ENCODE peak calls at places on chromosome 18, in six cellular contexts. R, B, X, O, T and Q are unnamed samples.

GRCh38 chr18:59718108-59719057 is 21.2 kb upstream of the CCBE1 start:
- DNase-seq in R (peak; percentile 80), B (no peak), X (no peak), O (no peak), T (no peak), Q (no peak)

GRCh38 chr18:57923606-57924005 is 120.4 kb upstream of the NEDD4L start:
- DNase-seq in R (no peak), B (no peak), X (no peak), O (no peak), T (no peak), Q (no peak)

GRCh38 chr18:23487738-23488625 is 15.3 kb upstream of the RMC1 start:
- DNase-seq in R (peak; percentile 66), B (no peak), X (no peak), O (peak; percentile 37), T (peak; percentile 62), Q (no peak)

GRCh38 chr18:26919656-26920055 is 54.1 kb upstream of the AQP4 start:
- DNase-seq in R (no peak), B (no peak), X (no peak), O (no peak), T (no peak), Q (no peak)

GRCh38 chr18:13256444-13257305 is 38.1 kb downstream of the LDLRAD4 start:
- DNase-seq in R (no peak), B (no peak), X (no peak), O (no peak), T (no peak), Q (no peak)

GRCh38 chr18:12741351-12741750 is 38.5 kb downstream of the PSMG2 start:
- DNase-seq in R (peak; percentile 99), B (no peak), X (no peak), O (no peak), T (no peak), Q (no peak)

GRCh38 chr18:32104516-32104915 is 12.8 kb downstream of the RNF138 start:
- DNase-seq in R (no peak), B (no peak), X (no peak), O (no peak), T (no peak), Q (no peak)

GRCh38 chr18:25353080-25353479 is 1.1 kb upstream of the ZNF521 start:
- DNase-seq in R (no peak), B (no peak), X (no peak), O (no peak), T (no peak), Q (no peak)

GRCh38 chr18:79988925-79989361 is 580 bp upstream of the TXNL4A start:
- DNase-seq in R (no peak), B (no peak), X (peak; percentile 45), O (no peak), T (no peak), Q (no peak)

GRCh38 chr18:79944126-79944731 is 7.2 kb downstream of the SLC66A2 start:
- DNase-seq in R (no peak), B (no peak), X (peak; percentile 65), O (no peak), T (no peak), Q (no peak)

GRCh38 chr18:36663312-36663711 is 165.5 kb downstream of the TPGS2 start:
- DNase-seq in R (peak; percentile 34), B (no peak), X (no peak), O (no peak), T (no peak), Q (no peak)

GRCh38 chr18:44325903-44326650 is 354.6 kb upstream of the SETBP1 start:
- DNase-seq in R (peak; percentile 62), B (peak; percentile 34), X (no peak), O (peak; percentile 2), T (no peak), Q (peak; percentile 51)

GRCh38 chr18:24937624-24938285 is 414.2 kb downstream of the ZNF521 start:
- DNase-seq in R (no peak), B (no peak), X (no peak), O (no peak), T (no peak), Q (no peak)

GRCh38 chr18:28183418-28184078 is 6.6 kb upstream of the CDH2 start:
- DNase-seq in R (peak; percentile 12), B (no peak), X (no peak), O (no peak), T (no peak), Q (no peak)

GRCh38 chr18:74152906-74153305 is 4.6 kb downstream of the TIMM21 start:
- DNase-seq in R (no peak), B (no peak), X (no peak), O (no peak), T (no peak), Q (no peak)
- TF ChIP-seq CTCF in R (no peak), B (no peak), X (no peak), O (peak; percentile 36), T (peak; percentile 50), Q (no peak)

DNA sequence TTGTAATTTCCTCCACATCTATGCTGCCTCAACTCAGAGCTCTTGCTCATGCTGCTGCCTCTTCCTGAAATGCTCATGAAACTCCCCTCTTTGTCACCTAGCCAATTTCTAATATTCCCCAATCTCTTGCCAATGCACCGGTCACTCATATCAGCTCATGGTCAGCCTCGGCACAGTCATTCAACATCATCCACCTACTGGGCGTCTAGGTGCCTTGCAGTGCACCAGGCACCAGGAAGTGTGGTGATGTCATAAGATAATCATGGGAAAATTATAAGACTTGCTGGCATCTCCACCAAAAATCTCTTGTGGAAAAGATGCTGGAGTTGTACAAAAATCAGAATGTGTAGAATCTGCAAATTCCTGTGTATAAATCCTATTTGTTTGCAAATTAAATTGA is 52.6 kb upstream of the RAB27B start:
- DNase-seq in R (peak; percentile 93), B (no peak), X (no peak), O (peak; percentile 6), T (no peak), Q (no peak)
- TF ChIP-seq CTCF in R (peak; percentile 52), B (peak; percentile 18), X (no peak), O (peak; percentile 31), T (no peak), Q (no peak)

DNA sequence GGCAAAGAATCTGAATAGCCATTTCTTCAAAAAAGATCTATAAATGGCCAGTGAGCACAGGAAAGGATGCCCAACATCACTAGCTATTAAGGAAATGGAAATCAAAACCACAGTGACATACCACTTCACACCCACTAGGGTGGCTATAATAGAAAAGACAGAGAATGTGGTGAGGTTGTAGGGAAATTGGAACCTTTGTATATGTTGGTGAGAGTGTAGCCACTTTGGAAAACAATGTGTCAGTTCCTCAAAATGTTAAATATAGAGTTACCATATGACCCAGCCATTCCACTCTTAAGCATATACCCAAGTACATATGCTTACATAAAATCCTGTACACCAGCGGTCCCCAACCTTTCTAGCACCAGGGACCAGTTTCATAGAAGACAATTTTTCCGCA is 152.8 kb downstream of the SMAD2 start:
- DNase-seq in R (no peak), B (no peak), X (no peak), O (no peak), T (no peak), Q (no peak)
- TF ChIP-seq CTCF in R (no peak), B (peak; percentile 9), X (no peak), O (no peak), T (no peak), Q (no peak)

GRCh38 chr18:34884456-34884855 is 156.8 kb upstream of the MAPRE2 start:
- DNase-seq in R (no peak), B (no peak), X (no peak), O (no peak), T (no peak), Q (no peak)
- TF ChIP-seq CTCF in R (no peak), B (no peak), X (no peak), O (no peak), T (no peak), Q (no peak)